ENCODE peak calls at places on chromosomes 11 and 22, in five cellular contexts. S is caudate nucleus, V is thoracic aorta, I is neural progenitor cell, P is endodermal cell. T is an unnamed sample.
A peak's percentile ranks its signal among the peaks of the same experiment; 100 is the strongest.

GRCh38 chr11:119236891-119237290 is 30.8 kb downstream of the CBL start:
- DNase-seq in S (no peak), V (no peak), I (no peak), P (no peak), T (no peak)

GRCh38 chr11:55942785-55943392 is 6.7 kb upstream of the OR5I1 start:
- DNase-seq in S (no peak), V (no peak), I (peak; percentile 66), P (no peak), T (no peak)

GRCh38 chr11:123381149-123381548 is 48.9 kb upstream of the GRAMD1B start:
- DNase-seq in S (no peak), V (no peak), I (no peak), P (no peak), T (no peak)

GRCh38 chr22:37148031-37148651 is 1.6 kb downstream of the IL2RB start:
- DNase-seq in S (no peak), V (no peak), I (no peak), P (no peak), T (no peak)

GRCh38 chr11:93238956-93239355 is 41.2 kb upstream of the SLC36A4 start:
- DNase-seq in S (no peak), V (no peak), I (no peak), P (no peak), T (no peak)

GRCh38 chr11:29879560-29879959 is 137.3 kb downstream of the KCNA4 start:
- DNase-seq in S (no peak), V (no peak), I (no peak), P (no peak), T (no peak)

GRCh38 chr11:11818529-11819121 is 23.1 kb upstream of the USP47 start:
- DNase-seq in S (no peak), V (no peak), I (no peak), P (no peak), T (no peak)

GRCh38 chr11:113034591-113034990 is 73.4 kb downstream of the NCAM1 start:
- DNase-seq in S (no peak), V (no peak), I (no peak), P (no peak), T (no peak)

GRCh38 chr11:3044004-3044403 is 13.2 kb downstream of the CARS1 start:
- DNase-seq in S (no peak), V (no peak), I (no peak), P (no peak), T (no peak)

GRCh38 chr11:9208726-9209501 is 56.2 kb downstream of the DENND5A start:
- DNase-seq in S (no peak), V (no peak), I (peak; percentile 32), P (no peak), T (no peak)

GRCh38 chr22:35637254-35637653 is 11.0 kb upstream of the APOL6 start:
- DNase-seq in S (no peak), V (no peak), I (peak; percentile 48), P (no peak), T (no peak)

GRCh38 chr22:49751968-49752597 is 75.6 kb downstream of the BRD1 start:
- DNase-seq in S (no peak), V (no peak), I (peak; percentile 42), P (no peak), T (no peak)

GRCh38 chr22:29073618-29074275 is 912 bp downstream of the KREMEN1 start:
- DNase-seq in S (no peak), V (no peak), I (peak; percentile 83), P (peak; percentile 88), T (peak; percentile 24)

GRCh38 chr22:36761553-36762240 is 14.2 kb downstream of the IFT27 start:
- DNase-seq in S (no peak), V (no peak), I (no peak), P (peak; percentile 22), T (no peak)

GRCh38 chr11:116832350-116833290 is 2.9 kb downstream of the APOC3 start:
- DNase-seq in S (no peak), V (no peak), I (no peak), P (no peak), T (no peak)

GRCh38 chr11:115409691-115410220 is 94.5 kb downstream of the CADM1 start:
- DNase-seq in S (no peak), V (no peak), I (peak; percentile 16), P (no peak), T (no peak)

GRCh38 chr11:106466441-106467190 is 389.2 kb downstream of the AASDHPPT start:
- DNase-seq in S (no peak), V (no peak), I (peak; percentile 9), P (no peak), T (no peak)

GRCh38 chr11:130813638-130814037 is 102.6 kb downstream of the SNX19 start:
- DNase-seq in S (no peak), V (no peak), I (no peak), P (no peak), T (no peak)

GRCh38 chr11:43788394-43788793 is 92.2 kb upstream of the ALKBH3 start:
- DNase-seq in S (no peak), V (no peak), I (peak; percentile 27), P (no peak), T (no peak)

GRCh38 chr22:27906241-27906640 is 12.8 kb downstream of the PITPNB start:
- DNase-seq in S (no peak), V (no peak), I (no peak), P (no peak), T (no peak)

GRCh38 chr11:41245184-41245583 is 214.3 kb downstream of the LRRC4C start:
- DNase-seq in S (no peak), V (no peak), I (no peak), P (no peak), T (no peak)

GRCh38 chr11:693415-693831 is 1.6 kb downstream of the DEAF1 start:
- DNase-seq in S (no peak), V (no peak), I (peak; percentile 35), P (no peak), T (no peak)

GRCh38 chr11:629237-629583 is 2.2 kb upstream of the SCT start:
- DNase-seq in S (no peak), V (no peak), I (no peak), P (peak; percentile 66), T (no peak)

GRCh38 chr11:102452461-102453285 is at the start of gene TMEM123:
- DNase-seq in S (peak; percentile 74), V (peak; percentile 40), I (peak; percentile 90), P (peak; percentile 90), T (peak; percentile 61)

GRCh38 chr11:72004515-72005346 is 6.0 kb downstream of the IL18BP start:
- DNase-seq in S (no peak), V (no peak), I (no peak), P (no peak), T (no peak)

GRCh38 chr22:46263208-46263575 is at the start of gene PKDREJ:
- DNase-seq in S (no peak), V (no peak), I (no peak), P (no peak), T (no peak)

GRCh38 chr11:47409440-47410403 is 1.3 kb downstream of the SLC39A13 start:
- DNase-seq in S (no peak), V (no peak), I (peak; percentile 1), P (peak; percentile 37), T (no peak)

GRCh38 chr22:23270212-23270733 is 90.0 kb downstream of the BCR start:
- DNase-seq in S (no peak), V (no peak), I (peak; percentile 34), P (no peak), T (no peak)

GRCh38 chr11:117799634-117800033 is 2.6 kb upstream of the DSCAML1 start:
- DNase-seq in S (no peak), V (no peak), I (no peak), P (no peak), T (no peak)

GRCh38 chr11:8429483-8429882 is 164.5 kb downstream of the STK33 start:
- DNase-seq in S (no peak), V (no peak), I (no peak), P (no peak), T (no peak)

GRCh38 chr22:23556026-23556620 is 24.0 kb downstream of the IGLL1 start:
- DNase-seq in S (no peak), V (no peak), I (no peak), P (no peak), T (no peak)

GRCh38 chr11:35138606-35138948 is 394 bp upstream of the CD44 start:
- DNase-seq in S (no peak), V (no peak), I (no peak), P (no peak), T (no peak)

GRCh38 chr22:47672526-47672925 is 910.1 kb downstream of the TBC1D22A start:
- DNase-seq in S (no peak), V (no peak), I (no peak), P (no peak), T (no peak)

GRCh38 chr11:30567148-30567547 is 19.0 kb downstream of the MPPED2 start:
- DNase-seq in S (no peak), V (no peak), I (no peak), P (no peak), T (no peak)